ENCODE peak calls at places on chromosome 19, in seven cellular contexts. Q is heart left ventricle, X is H7, Z is ovary, V is neural progenitor cell, O is heart right ventricle, R is psoas muscle. K is an unnamed sample.

GRCh38 chr19:51719251-51719901 is 4.4 kb downstream of the HAS1 start:
- DNase-seq in Q (no peak), Z (no peak), X (peak; percentile 72), R (no peak), V (peak; percentile 43), O (no peak), K (no peak)

GRCh38 chr19:16627194-16627927 is 643 bp downstream of the MED26 start:
- DNase-seq in R (peak; percentile 64), O (no peak), V (peak; percentile 52), X (no peak), Q (no peak), Z (peak; percentile 62), K (no peak)

GRCh38 chr19:18537431-18537830 is 5.9 kb downstream of the FKBP8 start:
- DNase-seq in V (no peak), Z (no peak), O (no peak), Q (no peak), X (peak; percentile 24), R (no peak), K (no peak)

GRCh38 chr19:29768166-29768565 is 43.6 kb upstream of the CCNE1 start:
- DNase-seq in X (no peak), O (no peak), V (no peak), Z (no peak), R (no peak), Q (no peak), K (no peak)

GRCh38 chr19:52200044-52200443 is 10.2 kb downstream of the PPP2R1A start:
- DNase-seq in Z (no peak), O (no peak), R (peak; percentile 66), X (no peak), V (no peak), Q (peak; percentile 33), K (no peak)

GRCh38 chr19:50264483-50265186 is 61.2 kb downstream of the MYH14 start:
- DNase-seq in X (peak; percentile 74), V (no peak), Q (no peak), Z (no peak), R (no peak), O (no peak), K (no peak)

GRCh38 chr19:49686503-49687088 is 2.8 kb upstream of the ADM5 start:
- DNase-seq in R (no peak), X (peak; percentile 65), V (no peak), Q (no peak), O (no peak), Z (no peak), K (no peak)

GRCh38 chr19:11699931-11700794 is 38.6 kb downstream of the ZNF823 start:
- DNase-seq in R (no peak), O (no peak), Q (no peak), V (peak; percentile 37), X (peak; percentile 64), Z (no peak), K (no peak)

GRCh38 chr19:294819-295686 is 3.9 kb upstream of the PLPP2 start:
- DNase-seq in Z (no peak), X (peak; percentile 97), Q (no peak), O (no peak), R (peak; percentile 52), V (peak; percentile 80), K (no peak)

GRCh38 chr19:3515891-3516422 is 9.8 kb downstream of the FZR1 start:
- DNase-seq in V (no peak), Z (no peak), R (no peak), Q (no peak), O (no peak), X (no peak), K (no peak)

GRCh38 chr19:11570039-11570462 is 7.4 kb downstream of the ACP5 start:
- DNase-seq in V (peak; percentile 23), Z (no peak), X (peak; percentile 24), R (no peak), O (no peak), Q (no peak), K (no peak)

GRCh38 chr19:51724543-51724942 is 752 bp upstream of the HAS1 start:
- DNase-seq in Q (peak; percentile 72), O (no peak), R (peak; percentile 66), Z (peak; percentile 44), X (no peak), V (no peak), K (no peak)

GRCh38 chr19:39502640-39503417 is 4.1 kb downstream of the DLL3 start:
- DNase-seq in V (peak; percentile 95), Z (peak; percentile 58), X (peak; percentile 98), O (peak; percentile 67), Q (peak; percentile 53), R (peak; percentile 72), K (peak; percentile 60)

GRCh38 chr19:7897289-7897688 is 6.4 kb upstream of the MAP2K7 start:
- DNase-seq in Z (no peak), X (no peak), V (no peak), Q (no peak), O (no peak), R (no peak), K (no peak)

GRCh38 chr19:56111601-56112312 is 9.3 kb downstream of the ZNF787 start:
- DNase-seq in X (peak; percentile 71), V (peak; percentile 37), Q (peak; percentile 73), Z (no peak), O (peak; percentile 44), R (peak; percentile 67), K (no peak)

GRCh38 chr19:8654591-8655339 is 24.3 kb downstream of the NFILZ start:
- DNase-seq in O (peak; percentile 58), X (peak; percentile 94), Q (peak; percentile 57), R (peak; percentile 64), V (peak; percentile 82), Z (peak; percentile 41), K (peak; percentile 37)

GRCh38 chr19:56261145-56261544 is 11.4 kb upstream of the EDDM13 start:
- DNase-seq in O (no peak), R (no peak), X (no peak), Z (no peak), Q (no peak), V (no peak), K (no peak)

GRCh38 chr19:35030257-35031071 is at the start of gene SCN1B:
- DNase-seq in V (peak; percentile 89), X (peak; percentile 97), R (peak; percentile 92), Q (peak; percentile 74), O (peak; percentile 73), Z (peak; percentile 72), K (peak; percentile 45)

GRCh38 chr19:15519433-15519976 is 11.2 kb downstream of the CYP4F22 start:
- DNase-seq in X (no peak), R (no peak), O (no peak), Q (no peak), V (no peak), Z (no peak), K (no peak)

GRCh38 chr19:29665826-29666633 is 769 bp downstream of the PLEKHF1 start:
- DNase-seq in X (peak; percentile 87), Q (peak; percentile 80), R (peak; percentile 89), V (peak; percentile 62), O (peak; percentile 76), Z (peak; percentile 64), K (no peak)

GRCh38 chr19:5891938-5892771 is 11.4 kb downstream of the NDUFA11 start:
- DNase-seq in Z (no peak), X (peak; percentile 91), V (peak; percentile 89), Q (peak; percentile 55), R (no peak), O (peak; percentile 57), K (no peak)

DNA sequence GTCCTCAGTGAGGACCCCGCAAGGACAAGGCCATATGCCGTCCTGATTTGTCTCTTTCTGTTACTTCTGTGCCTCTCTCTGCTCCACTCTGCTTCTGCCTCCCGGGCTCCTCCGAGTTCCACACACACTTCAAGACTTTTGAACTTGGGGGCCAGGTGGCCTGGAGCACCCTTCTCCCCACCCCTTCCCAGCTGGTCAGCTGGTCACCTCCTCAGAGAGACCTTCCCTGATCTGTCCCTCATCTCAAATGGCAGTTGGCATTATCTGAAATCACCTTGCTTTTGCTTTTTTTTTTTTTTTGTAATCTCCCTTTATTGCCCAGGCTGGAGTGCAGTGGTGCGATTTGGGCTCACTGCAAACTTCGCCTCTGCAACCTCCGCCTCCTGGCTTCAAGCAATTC is 2.2 kb upstream of the S1PR5 start:
- DNase-seq in R (no peak), V (no peak), Q (no peak), X (no peak), Z (no peak), O (no peak), K (no peak)
- H3K27me3 ChIP-seq in R (no peaks in the 10 kb centered on the region), V (peaks cover 66% of the 10 kb centered on the region), Q (peaks cover 30% of the 10 kb centered on the region), X (peaks cover 34% of the 10 kb centered on the region), Z (peaks cover 4% of the 10 kb centered on the region), O (peaks cover 4% of the 10 kb centered on the region), K (peaks cover 36% of the 10 kb centered on the region)

DNA sequence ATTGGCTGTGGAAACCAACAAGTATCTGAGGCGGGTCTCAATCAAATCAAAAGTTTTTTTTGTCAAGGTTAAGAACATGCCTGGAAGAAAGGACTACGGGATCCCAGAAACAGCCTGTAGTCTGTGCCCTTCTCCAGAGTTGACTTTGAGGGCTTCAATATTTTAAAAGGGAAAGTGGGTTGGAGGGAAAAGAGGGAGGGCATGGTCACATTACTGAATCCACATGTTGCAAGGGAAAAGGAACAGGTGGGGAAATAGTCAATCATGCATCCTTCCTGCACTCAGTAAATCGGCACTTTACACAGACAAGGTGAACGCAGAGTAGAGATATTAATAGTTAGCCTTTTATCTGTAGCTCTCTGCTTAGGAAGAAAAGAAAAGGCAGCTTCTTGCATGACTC is 808.5 kb downstream of the UQCRFS1 start:
- DNase-seq in R (no peak), X (no peak), V (no peak), Z (no peak), Q (no peak), O (no peak), K (no peak)
- H3K27me3 ChIP-seq in R (no peaks in the 10 kb centered on the region), X (no peaks in the 10 kb centered on the region), V (no peaks in the 10 kb centered on the region), Z (no peaks in the 10 kb centered on the region), Q (peaks cover 5% of the 10 kb centered on the region), O (no peaks in the 10 kb centered on the region), K (no peaks in the 10 kb centered on the region)

GRCh38 chr19:40513345-40513678 is 46.5 kb downstream of the SPTBN4 start:
- DNase-seq in R (no peak), O (no peak), V (no peak), X (no peak), Z (no peak), Q (no peak), K (no peak)

GRCh38 chr19:40513741-40514315 is 47.0 kb downstream of the SPTBN4 start:
- DNase-seq in Q (no peak), V (no peak), R (no peak), O (no peak), Z (no peak), X (no peak), K (no peak)

GRCh38 chr19:40519352-40520322 is 52.8 kb downstream of the SPTBN4 start:
- DNase-seq in R (peak; percentile 63), X (peak; percentile 84), Q (no peak), V (peak; percentile 74), O (peak; percentile 33), Z (no peak), K (no peak)

GRCh38 chr19:40521276-40521675 is 54.5 kb downstream of the SPTBN4 start:
- DNase-seq in O (no peak), Q (no peak), X (no peak), Z (no peak), R (no peak), V (no peak), K (no peak)

DNA sequence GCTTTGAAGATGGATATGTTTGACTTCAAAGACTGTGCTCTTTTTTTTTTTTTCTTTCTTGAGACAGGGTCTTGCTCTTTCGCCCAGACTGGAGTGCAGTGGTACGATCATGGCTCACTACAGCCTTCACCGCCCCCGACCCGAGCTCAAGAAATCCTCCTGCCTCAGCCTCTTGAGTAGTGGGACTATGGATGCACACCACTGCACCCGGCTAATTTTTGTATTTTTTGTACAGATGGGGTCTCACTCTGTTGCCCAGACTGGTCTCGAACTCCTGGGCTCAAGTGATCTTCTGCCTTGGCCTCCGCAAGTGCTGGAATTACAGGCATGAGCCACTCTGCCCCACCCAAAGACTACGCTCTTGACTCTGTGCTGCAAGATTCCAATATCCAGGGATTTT is 50.4 kb downstream of the SPTBN4 start:
- DNase-seq in R (no peak), O (no peak), V (no peak), Q (no peak), Z (no peak), X (no peak), K (no peak)
- H3K27me3 ChIP-seq in R (no peaks in the 10 kb centered on the region), O (no peaks in the 10 kb centered on the region), V (peaks cover 98% of the 10 kb centered on the region), Q (peaks cover 9% of the 10 kb centered on the region), Z (no peaks in the 10 kb centered on the region), X (peaks cover 69% of the 10 kb centered on the region), K (peaks cover 9% of the 10 kb centered on the region)

GRCh38 chr19:4602173-4602788 is 37.0 kb upstream of the TNFAIP8L1 start:
- DNase-seq in X (no peak), R (no peak), Z (no peak), V (no peak), O (no peak), Q (no peak), K (no peak)
- H3K27me3 ChIP-seq in X (peaks cover 11% of the 10 kb centered on the region), R (no peaks in the 10 kb centered on the region), Z (no peaks in the 10 kb centered on the region), V (peaks cover 34% of the 10 kb centered on the region), O (peaks cover 6% of the 10 kb centered on the region), Q (peaks cover 17% of the 10 kb centered on the region), K (peaks cover 10% of the 10 kb centered on the region)